ENCODE peak calls at places on chromosomes 2 and 18, in six cellular contexts. Z is GM19239; N is activated CD4-positive, alpha-beta T cell treated with anti-CD3 and anti-CD28 coated beads for 48 hours; E is NCI-H1417; F is effector memory CD8-positive, alpha-beta T cell; H is amniotic stem cell. M is an unnamed sample.

GRCh38 chr2:117958186-117958585 is 55.7 kb downstream of the CCDC93 start:
- DNase-seq in Z (no peak), N (no peak), E (no peak), F (no peak), H (peak; percentile 26), M (no peak)

GRCh38 chr2:157628282-157628531 is 457 bp downstream of the ACVR1C start:
- DNase-seq in Z (peak; percentile 8), N (no peak), E (no peak), F (no peak), H (no peak), M (no peak)

GRCh38 chr18:25886283-25886682 is 204.1 kb downstream of the SS18 start:
- DNase-seq in Z (no peak), N (no peak), E (no peak), F (no peak), H (no peak), M (no peak)

GRCh38 chr2:95074663-95075439 is 46.8 kb downstream of the MRPS5 start:
- DNase-seq in Z (no peak), N (peak; percentile 79), E (no peak), F (no peak), H (no peak), M (no peak)

GRCh38 chr2:205646680-205647079 is 35.6 kb upstream of the NRP2 start:
- DNase-seq in Z (peak; percentile 9), N (no peak), E (no peak), F (no peak), H (no peak), M (no peak)

GRCh38 chr2:126749537-126749936 is 93.6 kb downstream of the GYPC start:
- DNase-seq in Z (no peak), N (no peak), E (no peak), F (no peak), H (no peak), M (peak; percentile 27)

GRCh38 chr2:217305882-217306281 is 446.0 kb upstream of the TNP1 start:
- DNase-seq in Z (no peak), N (no peak), E (no peak), F (no peak), H (no peak), M (no peak)

GRCh38 chr2:216352653-216353270 is 19.5 kb downstream of the MARCHF4 start:
- DNase-seq in Z (no peak), N (no peak), E (no peak), F (peak; percentile 5), H (no peak), M (no peak)

GRCh38 chr2:162301877-162302276 is 16.6 kb downstream of the IFIH1 start:
- DNase-seq in Z (no peak), N (no peak), E (no peak), F (no peak), H (no peak), M (no peak)

GRCh38 chr2:26911911-26912861 is 58.3 kb upstream of the MAPRE3 start:
- DNase-seq in Z (no peak), N (no peak), E (peak; percentile 90), F (no peak), H (no peak), M (no peak)

GRCh38 chr18:32907215-32907590 is 134.4 kb upstream of the KLHL14 start:
- DNase-seq in Z (no peak), N (no peak), E (no peak), F (no peak), H (no peak), M (no peak)